ENCODE peak calls at places on chromosomes 5 and 9, in ten cellular contexts. N is cardiac fibroblast, W is CD14-positive monocyte, T is astrocyte of the cerebellum, D is osteocyte, G is H9, O is nephron progenitor cell, M is Calu3, Q is keratinocyte, F is HFFc6. A is an unnamed sample.

GRCh38 chr9:76403352-76403751 is 9.1 kb upstream of the RFK start:
- DNase-seq in N (peak; percentile 91), W (no peak), T (peak; percentile 78), D (no peak), G (no peak), O (no peak), M (no peak), Q (no peak), F (peak; percentile 78), A (peak; percentile 47)

GRCh38 chr5:136080113-136080482 is 51.3 kb downstream of the TGFBI start:
- DNase-seq in N (peak; percentile 34), W (no peak), T (no peak), D (no peak), G (peak; percentile 23), O (no peak), M (no peak), Q (no peak), F (no peak), A (no peak)

GRCh38 chr5:127892467-127893207 is 189.4 kb downstream of the CCDC192 start:
- DNase-seq in N (peak; percentile 61), W (no peak), T (peak; percentile 56), D (no peak), G (no peak), O (no peak), M (peak; percentile 55), Q (peak; percentile 26), F (no peak), A (no peak)

GRCh38 chr5:55864606-55865541 is 13.7 kb downstream of the IL31RA start:
- DNase-seq in N (peak; percentile 64), W (peak; percentile 66), T (no peak), D (no peak), G (no peak), O (no peak), M (peak; percentile 25), Q (no peak), F (no peak), A (no peak)

GRCh38 chr5:1892211-1892610 is 9.5 kb upstream of the IRX4 start:
- DNase-seq in N (no peak), W (no peak), T (no peak), D (no peak), G (no peak), O (no peak), M (no peak), Q (no peak), F (no peak), A (no peak)

GRCh38 chr9:121156263-121156731 is 45.4 kb downstream of the RAB14 start:
- DNase-seq in N (peak; percentile 67), W (no peak), T (peak; percentile 84), D (no peak), G (no peak), O (no peak), M (no peak), Q (peak; percentile 57), F (peak; percentile 76), A (peak; percentile 66)

GRCh38 chr9:87535817-87536539 is 38.3 kb downstream of the DAPK1 start:
- DNase-seq in N (peak; percentile 60), W (no peak), T (no peak), D (no peak), G (peak; percentile 15), O (no peak), M (no peak), Q (no peak), F (no peak), A (no peak)

GRCh38 chr5:108003178-108003577 is 332.4 kb upstream of the EFNA5 start:
- DNase-seq in N (peak; percentile 47), W (no peak), T (peak; percentile 48), D (no peak), G (no peak), O (no peak), M (peak; percentile 8), Q (no peak), F (peak; percentile 4), A (peak; percentile 9)

GRCh38 chr5:157747766-157748700 is 4.5 kb downstream of the LSM11 start:
- DNase-seq in N (no peak), W (no peak), T (no peak), D (no peak), G (no peak), O (no peak), M (no peak), Q (no peak), F (no peak), A (no peak)

GRCh38 chr5:157749462-157749799 is 5.9 kb downstream of the LSM11 start:
- DNase-seq in N (no peak), W (no peak), T (no peak), D (no peak), G (no peak), O (no peak), M (no peak), Q (no peak), F (no peak), A (no peak)

GRCh38 chr5:157750320-157750719 is 6.8 kb downstream of the LSM11 start:
- DNase-seq in N (no peak), W (no peak), T (no peak), D (no peak), G (no peak), O (no peak), M (no peak), Q (no peak), F (peak; percentile 41), A (no peak)

GRCh38 chr5:157747173-157747758 is 3.8 kb downstream of the LSM11 start:
- DNase-seq in N (no peak), W (no peak), T (no peak), D (no peak), G (no peak), O (no peak), M (no peak), Q (no peak), F (no peak), A (no peak)

GRCh38 chr5:157748740-157749461 is 5.4 kb downstream of the LSM11 start:
- DNase-seq in N (peak; percentile 81), W (no peak), T (peak; percentile 31), D (no peak), G (no peak), O (no peak), M (no peak), Q (peak; percentile 26), F (peak; percentile 89), A (peak; percentile 12)
- TF ChIP-seq CTCF in N (no peak), W (no peak), T (no peak), D (no peak), G (no peak), O (no peak), M (no peak), Q (no peak), F (peak; percentile 56), A (no peak)

DNA sequence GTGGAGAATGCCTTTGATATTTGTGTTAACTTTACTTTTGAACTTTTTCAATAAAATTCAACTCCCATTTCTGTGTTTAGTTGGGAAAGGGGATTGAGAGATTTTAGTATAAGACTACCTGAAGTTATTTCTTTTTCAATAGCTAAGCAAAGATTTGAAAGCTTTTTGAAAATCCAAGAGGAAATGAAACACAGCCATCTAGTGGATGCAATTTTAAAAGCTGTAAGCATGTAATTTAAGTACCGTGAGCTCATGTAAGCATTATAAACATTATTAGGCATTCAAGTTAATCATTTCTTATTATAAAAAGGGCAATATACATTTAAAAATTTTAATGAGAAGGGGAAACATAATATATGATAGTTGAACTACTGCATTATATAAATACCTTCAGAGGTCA is 69.8 kb downstream of the CCDC171 start:
- DNase-seq in N (peak; percentile 45), W (no peak), T (peak; percentile 18), D (no peak), G (no peak), O (no peak), M (no peak), Q (no peak), F (peak; percentile 4), A (no peak)
- TF ChIP-seq CTCF in N (peak; percentile 34), W (no peak), T (peak; percentile 31), D (peak; percentile 61), G (peak; percentile 58), O (peak; percentile 18), M (no peak), Q (no peak), F (peak; percentile 73), A (peak; percentile 52)

GRCh38 chr5:149110406-149110805 is 30.9 kb upstream of the ABLIM3 start:
- DNase-seq in N (no peak), W (no peak), T (no peak), D (no peak), G (no peak), O (no peak), M (no peak), Q (no peak), F (no peak), A (no peak)

GRCh38 chr5:149113669-149114068 is 27.6 kb upstream of the ABLIM3 start:
- DNase-seq in N (peak; percentile 44), W (no peak), T (no peak), D (no peak), G (no peak), O (no peak), M (no peak), Q (no peak), F (peak; percentile 77), A (peak; percentile 32)

GRCh38 chr5:149118463-149118862 is 22.8 kb upstream of the ABLIM3 start:
- DNase-seq in N (no peak), W (no peak), T (no peak), D (no peak), G (no peak), O (no peak), M (no peak), Q (no peak), F (no peak), A (no peak)

GRCh38 chr5:149117970-149118369 is 23.3 kb upstream of the ABLIM3 start:
- DNase-seq in N (no peak), W (no peak), T (no peak), D (no peak), G (no peak), O (no peak), M (no peak), Q (no peak), F (no peak), A (no peak)

DNA sequence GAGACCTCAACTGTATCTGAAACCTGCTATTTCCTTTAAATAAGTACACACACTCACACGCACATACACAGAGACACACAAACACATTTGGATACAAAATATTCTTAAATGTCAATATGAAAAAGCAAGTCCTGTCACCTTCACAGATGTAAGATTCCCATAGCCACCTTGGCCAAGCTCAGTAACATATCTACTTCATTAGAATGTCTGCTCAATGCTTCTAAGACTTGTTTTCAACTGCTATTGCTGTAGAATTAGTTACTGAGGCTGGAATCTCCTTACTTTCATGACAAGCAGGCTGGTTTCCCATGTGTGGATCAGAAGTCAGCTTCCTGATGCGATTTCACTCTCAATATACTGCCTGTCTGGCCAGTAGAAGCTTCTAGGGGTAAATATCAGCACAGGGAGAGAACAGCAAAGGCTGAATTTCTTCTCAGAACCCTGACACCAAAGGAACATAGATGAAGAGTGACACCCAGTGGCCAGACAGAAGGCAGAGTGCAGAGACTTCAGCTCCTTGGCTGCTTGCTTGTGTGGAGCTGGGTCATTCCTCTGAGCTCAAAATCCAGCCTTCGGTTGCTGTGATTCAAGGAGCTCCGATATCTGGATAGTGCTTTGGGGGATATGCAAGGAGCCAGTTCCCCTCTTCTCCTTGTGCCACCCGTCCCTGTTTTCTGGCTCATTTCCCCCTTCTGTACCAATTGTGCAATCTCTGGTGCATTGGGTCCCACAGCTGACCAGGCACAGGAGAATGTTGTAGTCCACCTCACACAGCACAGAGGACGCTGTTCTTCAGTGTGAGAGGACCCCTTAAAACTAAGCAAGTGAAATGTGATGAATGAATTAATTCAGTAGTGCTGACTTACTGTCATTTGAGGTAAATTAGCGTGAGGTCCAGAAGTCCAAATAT is 26.6 kb upstream of the ABLIM3 start:
- DNase-seq in N (peak; percentile 90), W (no peak), T (peak; percentile 73), D (no peak), G (peak; percentile 78), O (peak; percentile 56), M (peak; percentile 87), Q (no peak), F (peak; percentile 81), A (no peak)
- TF ChIP-seq CTCF in N (peak; percentile 81), W (peak; percentile 48), T (peak; percentile 86), D (peak; percentile 90), G (peak; percentile 84), O (peak; percentile 66), M (peak; percentile 81), Q (peak; percentile 96), F (peak; percentile 88), A (peak; percentile 87)

GRCh38 chr5:66769839-66770617 is 173.8 kb downstream of the MAST4 start:
- DNase-seq in N (peak; percentile 29), W (no peak), T (no peak), D (no peak), G (peak; percentile 80), O (peak; percentile 39), M (no peak), Q (no peak), F (peak; percentile 4), A (no peak)
- TF ChIP-seq CTCF in N (peak; percentile 18), W (no peak), T (peak; percentile 41), D (peak; percentile 34), G (peak; percentile 75), O (peak; percentile 41), M (no peak), Q (peak; percentile 43), F (peak; percentile 30), A (no peak)